ENCODE peak calls at places on chromosomes 13 and 19, in five cellular contexts. One of them, this sample, is unnamed.

GRCh38 chr13:35283856-35284255 is 192.6 kb downstream of the MAB21L1 start:
- DNase-seq in endodermal cell: no peak
- DNase-seq in astrocyte: peak
- DNase-seq in tibial nerve: no peak
- DNase-seq in cardiac fibroblast: peak
- DNase-seq in this sample: peak

GRCh38 chr13:49443327-49443688 is 556 bp downstream of the CAB39L start:
- DNase-seq in endodermal cell: no peak
- DNase-seq in astrocyte: peak
- DNase-seq in tibial nerve: no peak
- DNase-seq in cardiac fibroblast: peak
- DNase-seq in this sample: no peak

GRCh38 chr13:112719016-112719415 is 29.2 kb downstream of the ATP11A start:
- DNase-seq in endodermal cell: no peak
- DNase-seq in astrocyte: peak
- DNase-seq in tibial nerve: no peak
- DNase-seq in cardiac fibroblast: no peak
- DNase-seq in this sample: no peak

GRCh38 chr19:29941828-29942403 is at the start of gene URI1:
- DNase-seq in endodermal cell: peak
- DNase-seq in astrocyte: peak
- DNase-seq in tibial nerve: peak
- DNase-seq in cardiac fibroblast: peak
- DNase-seq in this sample: peak

GRCh38 chr13:60220072-60220471 is 56.3 kb upstream of the DIAPH3 start:
- DNase-seq in endodermal cell: no peak
- DNase-seq in astrocyte: no peak
- DNase-seq in tibial nerve: no peak
- DNase-seq in cardiac fibroblast: no peak
- DNase-seq in this sample: no peak

GRCh38 chr13:100112186-100112838 is 23.4 kb downstream of the PCCA start:
- DNase-seq in endodermal cell: no peak
- DNase-seq in astrocyte: no peak
- DNase-seq in tibial nerve: no peak
- DNase-seq in cardiac fibroblast: no peak
- DNase-seq in this sample: no peak

GRCh38 chr13:63882052-63882451 is 2466.4 kb upstream of the PCDH20 start:
- DNase-seq in endodermal cell: no peak
- DNase-seq in astrocyte: no peak
- DNase-seq in tibial nerve: no peak
- DNase-seq in cardiac fibroblast: no peak
- DNase-seq in this sample: no peak

GRCh38 chr13:50866817-50867640 is 23.5 kb upstream of the DLEU7 start:
- DNase-seq in endodermal cell: no peak
- DNase-seq in astrocyte: peak
- DNase-seq in tibial nerve: no peak
- DNase-seq in cardiac fibroblast: no peak
- DNase-seq in this sample: no peak

GRCh38 chr19:3466630-3467029 is 13.7 kb downstream of the SMIM24 start:
- DNase-seq in endodermal cell: no peak
- DNase-seq in astrocyte: no peak
- DNase-seq in tibial nerve: no peak
- DNase-seq in cardiac fibroblast: no peak
- DNase-seq in this sample: no peak

GRCh38 chr19:51324082-51324481 is 12.6 kb downstream of the IGLON5 start:
- DNase-seq in endodermal cell: no peak
- DNase-seq in astrocyte: no peak
- DNase-seq in tibial nerve: no peak
- DNase-seq in cardiac fibroblast: peak
- DNase-seq in this sample: no peak

GRCh38 chr19:8259142-8259921 is 48.8 kb downstream of the CD320 start:
- DNase-seq in endodermal cell: no peak
- DNase-seq in astrocyte: no peak
- DNase-seq in tibial nerve: no peak
- DNase-seq in cardiac fibroblast: no peak
- DNase-seq in this sample: peak

GRCh38 chr13:60351326-60351725 is 45.7 kb upstream of the TDRD3 start:
- DNase-seq in endodermal cell: no peak
- DNase-seq in astrocyte: peak
- DNase-seq in tibial nerve: peak
- DNase-seq in cardiac fibroblast: peak
- DNase-seq in this sample: no peak

GRCh38 chr19:814108-815078 is 7.4 kb downstream of the PLPPR3 start:
- DNase-seq in endodermal cell: peak
- DNase-seq in astrocyte: no peak
- DNase-seq in tibial nerve: no peak
- DNase-seq in cardiac fibroblast: no peak
- DNase-seq in this sample: no peak

GRCh38 chr19:1365306-1365963 is 18.3 kb upstream of the NDUFS7 start:
- DNase-seq in endodermal cell: no peak
- DNase-seq in astrocyte: no peak
- DNase-seq in tibial nerve: no peak
- DNase-seq in cardiac fibroblast: no peak
- DNase-seq in this sample: no peak

GRCh38 chr13:95153647-95154405 is 147.4 kb downstream of the ABCC4 start:
- DNase-seq in endodermal cell: no peak
- DNase-seq in astrocyte: peak
- DNase-seq in tibial nerve: no peak
- DNase-seq in cardiac fibroblast: peak
- DNase-seq in this sample: no peak

GRCh38 chr19:34237283-34237682 is 17.1 kb upstream of the GARRE1 start:
- DNase-seq in endodermal cell: no peak
- DNase-seq in astrocyte: no peak
- DNase-seq in tibial nerve: no peak
- DNase-seq in cardiac fibroblast: no peak
- DNase-seq in this sample: no peak

DNA sequence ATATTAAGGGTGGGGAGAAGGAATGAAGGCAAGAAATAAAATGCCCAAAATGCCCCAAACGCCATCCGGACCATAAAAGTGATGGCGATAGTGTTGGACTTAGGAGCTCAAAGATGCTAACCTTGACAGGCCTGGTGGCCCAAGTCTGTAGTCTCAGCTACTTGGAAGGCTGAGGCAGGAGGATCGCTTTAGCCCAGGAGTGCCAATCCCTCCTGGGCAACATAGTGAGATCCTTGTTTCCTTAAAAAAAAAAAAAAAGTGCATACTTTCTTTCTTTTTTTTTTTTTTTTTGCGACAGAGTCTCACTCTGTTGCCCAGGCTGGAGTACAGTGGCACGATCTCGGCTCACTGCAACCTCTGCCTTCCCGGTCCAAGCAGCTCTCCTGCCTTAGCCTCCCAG is 32.0 kb upstream of the MRI1 start:
- DNase-seq in endodermal cell: no peak
- DNase-seq in astrocyte: no peak
- DNase-seq in tibial nerve: no peak
- DNase-seq in cardiac fibroblast: no peak
- DNase-seq in this sample: no peak
- H3K4me3 ChIP-seq in endodermal cell: peak
- H3K4me3 ChIP-seq in astrocyte: peak
- H3K4me3 ChIP-seq in tibial nerve: no peak
- H3K4me3 ChIP-seq in cardiac fibroblast: peak
- H3K4me3 ChIP-seq in this sample: no peak

DNA sequence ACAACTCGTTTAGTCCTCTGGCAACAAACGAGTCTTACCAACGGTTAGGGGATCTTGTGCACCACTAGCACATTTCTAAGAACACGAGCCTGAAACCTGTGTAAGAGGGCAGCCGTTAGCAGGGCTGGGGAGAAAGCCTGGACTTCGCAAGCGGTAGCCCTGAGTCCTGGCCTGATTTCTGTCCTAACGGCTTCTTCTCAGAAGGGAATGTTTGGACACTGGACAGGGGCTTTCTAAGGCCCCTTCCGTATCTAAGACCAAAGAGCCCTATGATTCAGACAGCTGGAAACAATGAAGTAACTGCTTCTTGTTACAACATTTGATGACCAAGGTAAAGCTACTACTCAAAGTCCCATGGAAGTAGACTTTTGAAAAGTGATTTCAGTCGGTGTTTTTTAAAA is 2.2 kb downstream of the ANKRD10 start:
- DNase-seq in endodermal cell: peak
- DNase-seq in astrocyte: peak
- DNase-seq in tibial nerve: no peak
- DNase-seq in cardiac fibroblast: peak
- DNase-seq in this sample: no peak
- H3K4me3 ChIP-seq in endodermal cell: peak
- H3K4me3 ChIP-seq in astrocyte: peak
- H3K4me3 ChIP-seq in tibial nerve: peak
- H3K4me3 ChIP-seq in cardiac fibroblast: peak
- H3K4me3 ChIP-seq in this sample: no peak

GRCh38 chr13:106475852-106476251 is 59.6 kb downstream of the EFNB2 start:
- DNase-seq in endodermal cell: no peak
- DNase-seq in astrocyte: no peak
- DNase-seq in tibial nerve: no peak
- DNase-seq in cardiac fibroblast: no peak
- DNase-seq in this sample: peak

GRCh38 chr13:106473174-106473573 is 62.3 kb downstream of the EFNB2 start:
- DNase-seq in endodermal cell: no peak
- DNase-seq in astrocyte: no peak
- DNase-seq in tibial nerve: no peak
- DNase-seq in cardiac fibroblast: no peak
- DNase-seq in this sample: no peak

GRCh38 chr13:106474906-106475305 is 60.6 kb downstream of the EFNB2 start:
- DNase-seq in endodermal cell: peak
- DNase-seq in astrocyte: no peak
- DNase-seq in tibial nerve: no peak
- DNase-seq in cardiac fibroblast: no peak
- DNase-seq in this sample: no peak

GRCh38 chr13:106471957-106472543 is 63.4 kb downstream of the EFNB2 start:
- DNase-seq in endodermal cell: peak
- DNase-seq in astrocyte: peak
- DNase-seq in tibial nerve: no peak
- DNase-seq in cardiac fibroblast: peak
- DNase-seq in this sample: peak

DNA sequence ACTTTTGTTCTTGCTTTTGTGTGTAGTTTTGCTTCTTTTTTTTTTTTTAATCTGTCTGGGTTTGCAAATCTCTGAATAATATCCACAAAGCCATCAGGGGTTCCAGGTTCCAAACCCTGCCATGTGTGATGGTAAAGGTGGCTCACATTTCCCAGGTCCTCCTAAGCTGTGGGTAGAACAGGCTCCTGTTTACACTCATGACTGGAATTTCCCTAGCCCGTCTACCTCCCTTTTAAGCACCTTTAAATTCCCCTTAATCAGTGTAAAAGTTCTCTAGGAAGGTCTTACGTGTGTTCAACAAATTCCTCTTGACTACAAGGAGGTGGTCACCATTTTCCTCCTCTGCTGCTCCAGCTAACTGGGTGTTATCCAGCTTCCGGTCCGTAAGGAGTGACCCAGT is 62.8 kb downstream of the EFNB2 start:
- DNase-seq in endodermal cell: no peak
- DNase-seq in astrocyte: no peak
- DNase-seq in tibial nerve: no peak
- DNase-seq in cardiac fibroblast: no peak
- DNase-seq in this sample: no peak
- H3K4me3 ChIP-seq in endodermal cell: peak
- H3K4me3 ChIP-seq in astrocyte: peak
- H3K4me3 ChIP-seq in tibial nerve: no peak
- H3K4me3 ChIP-seq in cardiac fibroblast: peak
- H3K4me3 ChIP-seq in this sample: no peak

DNA sequence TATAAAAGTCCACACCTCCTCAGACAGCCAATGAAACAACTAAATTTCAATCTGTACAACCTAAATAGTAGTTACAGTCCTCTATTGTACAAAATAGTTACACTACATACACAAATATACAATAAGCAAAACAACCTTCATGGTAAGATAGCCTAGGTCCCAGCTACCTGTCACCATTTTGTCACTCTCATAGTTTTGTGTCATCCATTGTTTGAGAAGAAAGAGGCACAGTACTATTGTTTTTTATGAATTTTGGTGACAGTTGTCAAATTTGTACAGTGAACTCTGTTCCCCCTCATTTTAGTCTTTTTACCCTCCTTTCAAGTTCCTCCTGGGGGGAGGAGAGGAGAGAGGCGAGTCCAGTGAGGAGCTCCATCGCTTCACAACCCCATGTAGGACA is 60.2 kb downstream of the SERP2 start:
- DNase-seq in endodermal cell: no peak
- DNase-seq in astrocyte: no peak
- DNase-seq in tibial nerve: no peak
- DNase-seq in cardiac fibroblast: no peak
- DNase-seq in this sample: no peak
- H3K4me3 ChIP-seq in endodermal cell: peak
- H3K4me3 ChIP-seq in astrocyte: peak
- H3K4me3 ChIP-seq in tibial nerve: peak
- H3K4me3 ChIP-seq in cardiac fibroblast: no peak
- H3K4me3 ChIP-seq in this sample: no peak

DNA sequence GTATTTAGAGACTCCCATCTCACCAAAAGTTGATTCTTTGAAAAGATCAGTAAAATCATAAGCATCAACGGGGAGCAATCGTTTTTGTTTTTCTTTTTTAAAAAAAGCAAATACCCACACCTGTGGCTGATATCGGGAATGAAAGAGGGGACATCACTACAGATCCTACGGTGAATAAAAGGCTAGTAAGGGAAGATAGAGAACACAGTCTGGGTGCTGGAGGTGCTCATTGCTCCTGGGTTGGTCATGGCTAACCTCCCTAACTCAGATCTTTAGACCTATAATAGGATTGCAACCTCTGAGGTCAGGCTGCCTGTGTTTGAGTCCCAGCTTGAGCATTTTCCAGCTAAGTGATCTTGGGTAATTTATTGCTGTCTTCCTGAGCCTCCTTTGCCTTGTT is 1.1 kb downstream of the EHD2 start:
- DNase-seq in endodermal cell: no peak
- DNase-seq in astrocyte: no peak
- DNase-seq in tibial nerve: no peak
- DNase-seq in cardiac fibroblast: no peak
- DNase-seq in this sample: no peak
- H3K4me3 ChIP-seq in endodermal cell: peak
- H3K4me3 ChIP-seq in astrocyte: peak
- H3K4me3 ChIP-seq in tibial nerve: peak
- H3K4me3 ChIP-seq in cardiac fibroblast: peak
- H3K4me3 ChIP-seq in this sample: no peak

DNA sequence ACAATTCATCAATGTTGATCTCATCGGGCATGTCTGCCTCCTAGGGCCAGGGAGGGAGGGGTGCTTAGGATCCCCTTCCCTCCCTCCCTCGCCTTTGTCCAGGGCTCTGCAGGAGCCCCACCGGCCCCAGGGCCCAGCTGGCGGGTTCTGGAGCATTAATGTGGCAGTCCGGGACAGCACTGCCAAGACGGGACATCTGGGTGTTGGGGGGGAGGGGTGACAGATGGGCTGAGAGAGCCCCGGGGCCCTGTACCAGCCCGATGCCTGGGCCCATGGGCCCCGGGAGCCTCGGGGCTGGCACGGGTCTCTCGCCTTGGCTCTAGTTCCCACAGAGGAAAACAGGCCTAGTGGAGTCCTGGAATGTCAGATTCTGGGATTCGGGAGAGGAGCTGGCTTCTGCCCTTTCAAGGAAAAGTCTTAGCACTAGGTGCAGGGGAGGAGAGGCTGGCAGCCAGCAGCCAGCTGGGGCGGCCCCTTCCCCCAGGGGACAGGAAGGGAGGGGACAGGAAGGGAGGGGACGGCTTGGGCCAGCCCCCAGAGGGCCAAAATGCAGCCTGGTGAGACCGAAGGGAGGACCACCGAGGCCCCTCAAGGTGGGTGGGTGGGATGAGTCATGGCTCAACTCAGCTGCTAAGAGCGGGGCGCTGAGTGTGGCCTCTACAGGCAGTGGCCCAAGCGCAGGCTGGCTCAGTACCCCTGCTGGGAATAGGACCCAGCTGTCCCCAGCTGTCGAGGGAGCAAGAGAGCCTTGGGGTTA is 3.1 kb downstream of the PPP1R14A start:
- DNase-seq in endodermal cell: peak
- DNase-seq in astrocyte: no peak
- DNase-seq in tibial nerve: no peak
- DNase-seq in cardiac fibroblast: no peak
- DNase-seq in this sample: peak
- H3K4me3 ChIP-seq in endodermal cell: no peak
- H3K4me3 ChIP-seq in astrocyte: no peak
- H3K4me3 ChIP-seq in tibial nerve: peak
- H3K4me3 ChIP-seq in cardiac fibroblast: no peak
- H3K4me3 ChIP-seq in this sample: no peak